ENCODE peak calls at places on chromosomes 4 and X, in nine cellular contexts. B, G, Y, E, H, L, X, R and U are unnamed samples.

GRCh38 chrX:83319023-83319422 is 189.1 kb upstream of the POU3F4 start:
- DNase-seq in Y (no peak), L (no peak), X (no peak), H (no peak), E (no peak), B (no peak), G (no peak), R (no peak), U (no peak)

GRCh38 chr4:10013722-10014121 is 7.6 kb downstream of the SLC2A9 start:
- DNase-seq in L (peak), E (no peak), B (no peak), R (peak), X (peak), G (no peak), Y (peak), H (peak), U (peak)

GRCh38 chr4:103429283-103429682 is 231.1 kb upstream of the CENPE start:
- DNase-seq in Y (no peak), X (peak), R (peak), E (no peak), H (no peak), L (peak), B (no peak), G (no peak), U (no peak)

GRCh38 chr4:145956288-145956890 is 17.8 kb upstream of the ZNF827 start:
- DNase-seq in X (peak), Y (peak), G (no peak), E (no peak), R (no peak), B (no peak), H (peak), L (peak), U (peak)

GRCh38 chr4:42627887-42628646 is 28.8 kb downstream of the ATP8A1 start:
- DNase-seq in R (peak), Y (no peak), B (peak), G (no peak), E (no peak), X (peak), L (no peak), H (no peak), U (peak)

GRCh38 chrX:153772608-153773217 is 8.1 kb upstream of the SRPK3 start:
- DNase-seq in H (no peak), R (no peak), X (no peak), B (no peak), E (no peak), L (no peak), Y (no peak), G (no peak), U (no peak)

GRCh38 chrX:95318882-95319281 is 1365.8 kb upstream of the DIAPH2 start:
- DNase-seq in Y (peak), B (no peak), R (no peak), G (no peak), L (no peak), X (peak), H (no peak), E (no peak), U (no peak)

GRCh38 chrX:46179748-46180147 is 365.5 kb downstream of the ZNF674 start:
- DNase-seq in X (no peak), L (no peak), Y (no peak), H (no peak), E (no peak), G (no peak), B (no peak), R (no peak), U (no peak)

GRCh38 chr4:185381794-185382193 is 13.9 kb downstream of the LRP2BP start:
- DNase-seq in Y (peak), R (no peak), B (no peak), L (peak), G (no peak), X (no peak), E (no peak), H (peak), U (no peak)

GRCh38 chrX:111460612-111461011 is 48.6 kb upstream of the DCX start:
- DNase-seq in E (no peak), X (no peak), G (no peak), Y (no peak), R (no peak), L (no peak), B (no peak), H (no peak), U (no peak)

GRCh38 chr4:173168396-173169177 is at the start of gene GALNT7:
- DNase-seq in E (peak), H (peak), X (peak), Y (peak), R (peak), L (peak), G (peak), B (peak), U (peak)

GRCh38 chr4:157700898-157701694 is 471.7 kb downstream of the GASK1B start:
- DNase-seq in H (no peak), E (peak), R (no peak), G (no peak), L (no peak), Y (peak), X (no peak), B (no peak), U (no peak)

GRCh38 chr4:68490826-68491457 is 43.7 kb downstream of the TMPRSS11E start:
- DNase-seq in E (no peak), G (no peak), R (no peak), X (no peak), H (peak), B (no peak), Y (peak), L (no peak), U (no peak)

GRCh38 chr4:167041524-167041923 is 192.8 kb downstream of the SPOCK3 start:
- DNase-seq in E (no peak), X (no peak), H (no peak), L (no peak), B (no peak), R (no peak), Y (no peak), G (no peak), U (no peak)

GRCh38 chr4:173763374-173763773 is 233.3 kb upstream of the HAND2 start:
- DNase-seq in L (no peak), Y (no peak), H (no peak), G (no peak), B (no peak), R (no peak), X (no peak), E (no peak), U (no peak)

GRCh38 chr4:141246683-141247429 is 26.2 kb downstream of the ZNF330 start:
- DNase-seq in L (peak), E (no peak), X (no peak), R (no peak), H (peak), G (no peak), Y (peak), B (no peak), U (no peak)